ENCODE peak calls at places on chromosome 10, in seven cellular contexts. N is NCI-H1105 treated with DMSO at 0.1 percent for 48 hours, Y is EL, Z is tibial nerve, K is HS-5, U is ureter, L is GM04503. O is an unnamed sample.
A peak's percentile ranks its signal among the peaks of the same experiment; 100 is the strongest.

GRCh38 chr10:37947526-37947925 is 28.9 kb downstream of the ZNF25 start:
- DNase-seq in N (no peak), U (no peak), K (no peak), L (no peak), Z (no peak), Y (no peak), O (no peak)

GRCh38 chr10:119549247-119549999 is 6.9 kb upstream of the RGS10 start:
- DNase-seq in N (no peak), L (no peak), Y (no peak), Z (no peak), U (no peak), K (no peak), O (no peak)

GRCh38 chr10:132170561-132171361 is 16.0 kb upstream of the DPYSL4 start:
- DNase-seq in K (no peak), Y (no peak), N (no peak), L (no peak), U (no peak), Z (no peak), O (no peak)

GRCh38 chr10:106043833-106044232 is 1120.7 kb downstream of the SORCS1 start:
- DNase-seq in Z (no peak), U (no peak), Y (peak; percentile 34), K (peak; percentile 63), N (no peak), L (no peak), O (no peak)

GRCh38 chr10:75746356-75746755 is 314.9 kb downstream of the LRMDA start:
- DNase-seq in U (no peak), N (no peak), L (no peak), Z (no peak), K (no peak), Y (no peak), O (no peak)

GRCh38 chr10:114694735-114695134 is 36.7 kb upstream of the ABLIM1 start:
- DNase-seq in N (no peak), Y (peak; percentile 35), K (no peak), U (no peak), L (no peak), Z (no peak), O (peak; percentile 21)

GRCh38 chr10:102421645-102422585 is 1.3 kb downstream of the FBXL15 start:
- DNase-seq in K (no peak), Z (no peak), Y (no peak), L (no peak), N (no peak), U (no peak), O (peak; percentile 11)

GRCh38 chr10:17580853-17581252 is 36.3 kb downstream of the HACD1 start:
- DNase-seq in Z (no peak), U (no peak), K (no peak), L (no peak), Y (no peak), N (no peak), O (no peak)

GRCh38 chr10:78470267-78471103 is 436.8 kb downstream of the RPS24 start:
- DNase-seq in L (no peak), K (no peak), U (peak; percentile 27), Z (no peak), Y (no peak), N (peak; percentile 72), O (no peak)

GRCh38 chr10:126421745-126422144 is 33.5 kb upstream of the ADAM12 start:
- DNase-seq in K (peak; percentile 83), N (no peak), L (peak; percentile 99), U (no peak), Y (peak; percentile 82), Z (no peak), O (peak; percentile 98)

GRCh38 chr10:109037978-109038377 is 885.3 kb downstream of the XPNPEP1 start:
- DNase-seq in Z (no peak), N (no peak), Y (no peak), L (no peak), K (no peak), U (no peak), O (no peak)

GRCh38 chr10:34222359-34222758 is 592.7 kb downstream of the PARD3 start:
- DNase-seq in L (no peak), Z (no peak), Y (no peak), K (no peak), N (no peak), U (no peak), O (no peak)

GRCh38 chr10:70509376-70509775 is 30.8 kb downstream of the PALD1 start:
- DNase-seq in N (no peak), K (no peak), Z (no peak), L (no peak), Y (no peak), U (no peak), O (no peak)

GRCh38 chr10:19713800-19714525 is 102.3 kb upstream of the PLXDC2 start:
- DNase-seq in K (no peak), L (no peak), N (no peak), U (no peak), Z (no peak), Y (no peak), O (no peak)

GRCh38 chr10:49653530-49653929 is 25.9 kb upstream of the C10orf53 start:
- DNase-seq in Z (no peak), K (no peak), Y (no peak), N (no peak), L (no peak), U (no peak), O (no peak)

GRCh38 chr10:69045441-69046300 is 42.2 kb upstream of the SRGN start:
- DNase-seq in Y (no peak), Z (no peak), K (no peak), L (no peak), U (no peak), N (no peak), O (peak; percentile 24)

GRCh38 chr10:11884706-11885423 is 61.7 kb downstream of the PROSER2 start:
- DNase-seq in L (no peak), U (no peak), Z (no peak), K (no peak), Y (no peak), N (no peak), O (no peak)